ENCODE peak calls at places on chromosomes 4 and X, in nine cellular contexts. U is SK-N-SH, T is GM23338, D is HCT116, N is neural progenitor cell, E is PC-3, P is MM.1S, C is OCI-LY7, L is hepatocyte. Z is an unnamed sample. For H4K20me1 and H3K4me1, the result is how much of the 10 kb centered on the place peaks cover.

GRCh38 chrX:64198046-64198445 is 7.5 kb downstream of the AMER1 start:
- DNase-seq in C (no peak), U (no peak), N (no peak), L (no peak), P (peak), D (no peak), T (no peak), E (no peak), Z (no peak)

GRCh38 chrX:34813618-34814017 is 129.0 kb upstream of the FAM47B start:
- DNase-seq in P (no peak), C (no peak), D (no peak), U (no peak), N (no peak), E (peak), T (no peak), L (no peak), Z (peak)

GRCh38 chrX:2628751-2629315 is 62.3 kb upstream of the CD99 start:
- DNase-seq in P (no peak), L (no peak), T (no peak), N (no peak), U (no peak), E (no peak), D (no peak), C (peak), Z (no peak)

GRCh38 chr4:68907230-68907629 is 44.4 kb downstream of the UGT2A3 start:
- DNase-seq in N (no peak), C (no peak), L (peak), D (no peak), P (no peak), E (no peak), T (no peak), U (no peak), Z (no peak)

GRCh38 chr4:44861756-44862155 is 135.4 kb upstream of the GNPDA2 start:
- DNase-seq in T (no peak), N (no peak), U (no peak), P (no peak), C (no peak), D (no peak), E (peak), L (no peak), Z (no peak)

GRCh38 chr4:71186566-71187398 is 152.0 kb upstream of the SLC4A4 start:
- DNase-seq in D (no peak), E (peak), N (peak), U (peak), P (peak), C (no peak), L (peak), T (peak), Z (peak)

GRCh38 chr4:65007841-65008439 is 598.7 kb upstream of the TECRL start:
- DNase-seq in U (peak), P (peak), L (peak), T (peak), E (peak), C (peak), D (peak), N (peak), Z (peak)

GRCh38 chr4:128376303-128376702 is 88.7 kb upstream of the PGRMC2 start:
- DNase-seq in T (no peak), N (no peak), L (no peak), D (no peak), P (no peak), C (no peak), E (no peak), U (no peak), Z (no peak)

GRCh38 chr4:64068096-64068495 is 341.2 kb downstream of the TECRL start:
- DNase-seq in D (no peak), E (no peak), L (peak), N (no peak), U (no peak), P (no peak), C (no peak), T (no peak), Z (peak)

GRCh38 chr4:7772708-7773385 is 166.8 kb downstream of the AFAP1 start:
- DNase-seq in L (no peak), D (no peak), P (no peak), E (no peak), C (no peak), N (no peak), T (no peak), U (no peak), Z (no peak)

GRCh38 chrX:150944233-150944632 is 38.9 kb upstream of the HMGB3 start:
- DNase-seq in P (no peak), L (no peak), T (no peak), E (no peak), U (no peak), C (no peak), N (no peak), D (no peak), Z (no peak)

GRCh38 chrX:50067435-50068292 is 133.1 kb downstream of the AKAP4 start:
- DNase-seq in P (no peak), C (no peak), L (peak), N (peak), D (no peak), E (no peak), U (peak), T (peak), Z (no peak)

GRCh38 chrX:140733766-140734342 is 24.3 kb downstream of the LINC00632 start:
- DNase-seq in U (peak), P (peak), L (peak), E (peak), T (peak), D (no peak), C (peak), N (peak), Z (peak)

GRCh38 chr4:37441231-37442061 is 196.9 kb downstream of the NWD2 start:
- DNase-seq in D (peak), T (no peak), L (peak), U (no peak), C (no peak), N (no peak), P (no peak), E (peak), Z (no peak)

GRCh38 chr4:122577808-122578781 is 42.8 kb downstream of the IL21 start:
- DNase-seq in C (peak), U (peak), L (peak), D (peak), E (peak), P (peak), T (peak), N (peak), Z (peak)

GRCh38 chr4:107279729-107280128 is 243.6 kb upstream of the DKK2 start:
- DNase-seq in L (no peak), C (no peak), T (no peak), E (peak), N (no peak), U (no peak), P (no peak), D (no peak), Z (peak)

GRCh38 chr4:7771541-7772507 is 167.8 kb downstream of the AFAP1 start:
- DNase-seq in P (peak), C (no peak), E (no peak), U (peak), N (no peak), D (no peak), L (no peak), T (no peak), Z (no peak)

GRCh38 chr4:97720869-97721432 is 422.3 kb downstream of the STPG2 start:
- DNase-seq in D (peak), E (peak), P (peak), N (peak), L (peak), T (peak), C (no peak), U (peak), Z (no peak)

GRCh38 chr4:7328162-7328912 is 106.4 kb downstream of the PSAPL1 start:
- DNase-seq in C (no peak), T (no peak), P (no peak), L (no peak), N (no peak), E (no peak), U (no peak), D (no peak), Z (no peak)

GRCh38 chrX:24012266-24012665 is 14.7 kb downstream of the KLHL15 start:
- DNase-seq in N (no peak), P (no peak), T (no peak), L (no peak), U (no peak), C (no peak), E (no peak), D (no peak), Z (no peak)

GRCh38 chrX:34300871-34301270 is 168.8 kb upstream of the FAM47A start:
- DNase-seq in E (peak), T (peak), L (peak), U (peak), C (peak), N (peak), D (peak), P (peak), Z (peak)

GRCh38 chr4:98462487-98462886 is 195.9 kb downstream of the TSPAN5 start:
- DNase-seq in T (no peak), D (no peak), C (no peak), N (no peak), P (no peak), L (no peak), E (no peak), U (no peak), Z (peak)

GRCh38 chr4:78806943-78807458 is 30.9 kb downstream of the BMP2K start:
- DNase-seq in E (no peak), T (no peak), P (no peak), D (no peak), N (no peak), L (no peak), C (no peak), U (no peak), Z (no peak)

GRCh38 chr4:175054980-175055379 is 136.8 kb downstream of the ADAM29 start:
- DNase-seq in N (peak), D (no peak), L (no peak), E (no peak), P (no peak), U (no peak), T (peak), C (peak), Z (no peak)

GRCh38 chrX:139647597-139647996 is 60.4 kb downstream of the MCF2 start:
- DNase-seq in C (no peak), L (no peak), D (no peak), T (no peak), U (no peak), E (no peak), N (no peak), P (no peak), Z (no peak)

GRCh38 chrX:39409246-39409917 is 608.1 kb downstream of the MID1IP1 start:
- DNase-seq in L (no peak), C (no peak), T (no peak), E (no peak), D (no peak), P (no peak), N (no peak), U (no peak), Z (peak)

GRCh38 chr4:158758142-158758541 is 10.7 kb upstream of the FNIP2 start:
- DNase-seq in C (no peak), E (no peak), L (no peak), P (no peak), D (no peak), N (no peak), U (no peak), T (no peak), Z (peak)

GRCh38 chrX:15523088-15523487 is 22.5 kb downstream of the BMX start:
- DNase-seq in U (no peak), C (no peak), P (no peak), D (no peak), N (no peak), T (no peak), E (no peak), L (no peak), Z (no peak)
- TF ChIP-seq EZH2phosphoT487 in U (no peak), C (no peak), P (no peak), D (no peak), N (no peak), T (no peak), E (no peak), L (no peak), Z (no peak)

GRCh38 chr4:25835384-25835783 is 27.4 kb downstream of the SEL1L3 start:
- DNase-seq in P (no peak), T (no peak), D (no peak), E (no peak), N (no peak), L (no peak), C (no peak), U (no peak), Z (no peak)
- H4K20me1 ChIP-seq in P (under half), T (under half), D (under half), E (under half), N (under half), L (under half), C (under half), U (under half), Z (under half)

GRCh38 chrX:136630881-136631280 is 17.1 kb upstream of the CD40LG start:
- DNase-seq in N (no peak), D (no peak), T (no peak), C (no peak), P (no peak), E (no peak), L (no peak), U (no peak), Z (no peak)

GRCh38 chrX:136635235-136635634 is 12.7 kb upstream of the CD40LG start:
- DNase-seq in D (no peak), E (no peak), U (no peak), L (no peak), P (peak), T (no peak), C (no peak), N (no peak), Z (no peak)

GRCh38 chrX:136639506-136640176 is 8.3 kb upstream of the CD40LG start:
- DNase-seq in U (no peak), L (no peak), N (no peak), E (peak), T (no peak), C (no peak), P (no peak), D (no peak), Z (peak)

GRCh38 chrX:136636121-136636520 is 11.8 kb upstream of the CD40LG start:
- DNase-seq in P (no peak), C (no peak), D (no peak), U (no peak), N (peak), L (no peak), T (peak), E (no peak), Z (no peak)
- H3K4me1 ChIP-seq in P (under half), C (under half), D (under half), U (under half), N (under half), L (under half), T (under half), E (under half), Z (under half)

GRCh38 chrX:72620550-72621145 is 48.0 kb upstream of the HDAC8 start:
- DNase-seq in L (peak), N (no peak), T (peak), P (no peak), D (peak), U (no peak), C (no peak), E (peak), Z (peak)

GRCh38 chrX:72621163-72621562 is 48.5 kb upstream of the HDAC8 start:
- DNase-seq in U (no peak), T (no peak), C (no peak), E (peak), D (no peak), P (no peak), L (no peak), N (no peak), Z (peak)

GRCh38 chrX:72624194-72624593 is 51.6 kb upstream of the HDAC8 start:
- DNase-seq in N (no peak), C (no peak), T (no peak), U (no peak), D (no peak), P (no peak), E (no peak), L (no peak), Z (no peak)

GRCh38 chrX:72621619-72622485 is 49.2 kb upstream of the HDAC8 start:
- DNase-seq in L (no peak), T (no peak), N (no peak), E (peak), U (no peak), D (peak), C (no peak), P (no peak), Z (peak)
- TF ChIP-seq EZH2phosphoT487 in L (no peak), T (no peak), N (no peak), E (no peak), U (no peak), D (no peak), C (no peak), P (no peak), Z (no peak)

DNA sequence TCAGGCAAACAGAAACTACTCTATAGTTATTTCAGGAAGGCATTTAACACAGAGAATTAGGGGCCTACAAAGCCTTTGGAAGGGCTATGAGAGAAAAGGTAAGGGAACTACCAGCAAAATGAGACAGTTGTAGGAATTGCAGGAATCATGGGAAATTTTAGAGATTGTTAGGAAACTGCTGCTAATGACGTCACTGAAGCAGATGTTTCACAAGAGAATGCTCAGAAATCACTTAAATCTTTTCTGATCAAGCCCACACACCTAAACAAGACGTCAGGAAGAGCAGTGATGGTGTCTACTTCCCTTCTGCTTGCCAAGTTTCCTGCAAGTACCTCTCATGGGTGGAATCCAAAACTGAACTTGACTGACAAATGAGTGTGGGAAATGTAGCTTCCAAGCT is 5.1 kb downstream of the OR13H1 start:
- DNase-seq in P (no peak), N (no peak), L (no peak), C (no peak), D (no peak), T (no peak), U (no peak), E (no peak), Z (no peak)
- H4K20me1 ChIP-seq in P (under half), N (under half), L (under half), C (under half), D (under half), T (under half), U (under half), E (under half), Z (under half)

GRCh38 chrX:41095962-41096955 is 11.0 kb downstream of the USP9X start:
- DNase-seq in E (no peak), T (no peak), U (no peak), P (no peak), C (no peak), N (peak), L (no peak), D (no peak), Z (peak)
- H3K4me1 ChIP-seq in E (under half), T (half or more), U (under half), P (under half), C (under half), N (under half), L (under half), D (under half), Z (under half)

GRCh38 chr4:155544547-155544946 is 122.1 kb upstream of the GUCY1A1 start:
- DNase-seq in N (no peak), D (no peak), P (no peak), T (no peak), L (no peak), U (no peak), E (no peak), C (no peak), Z (no peak)
- TF ChIP-seq EZH2phosphoT487 in N (no peak), D (no peak), P (no peak), T (no peak), L (no peak), U (no peak), E (no peak), C (no peak), Z (no peak)

GRCh38 chrX:71540801-71541545 is 8.1 kb downstream of the OGT start:
- DNase-seq in N (no peak), L (no peak), P (no peak), T (no peak), E (no peak), U (no peak), D (no peak), C (peak), Z (no peak)
- H4K20me1 ChIP-seq in N (half or more), L (half or more), P (half or more), T (half or more), E (half or more), U (half or more), D (half or more), C (half or more), Z (under half)